ENCODE peak calls at places on chromosomes 5 and 9, in five cellular contexts. X is lower lobe of right lung, L is gastrocnemius medialis, V is body of pancreas, Q is ovary. J is an unnamed sample.

GRCh38 chr5:87069974-87070608 is 197.6 kb upstream of the RASA1 start:
- DNase-seq in X (no peak), L (no peak), V (peak; percentile 34), Q (no peak), J (peak; percentile 66)

GRCh38 chr5:40669606-40670005 is 10.1 kb upstream of the PTGER4 start:
- DNase-seq in X (no peak), L (no peak), V (no peak), Q (no peak), J (no peak)

GRCh38 chr5:126462239-126463014 is 39.2 kb downstream of the GRAMD2B start:
- DNase-seq in X (no peak), L (no peak), V (no peak), Q (no peak), J (no peak)

GRCh38 chr5:60487885-60488425 is 212.0 kb downstream of the DEPDC1B start:
- DNase-seq in X (no peak), L (no peak), V (peak; percentile 9), Q (no peak), J (no peak)

GRCh38 chr9:37947987-37948386 is 44.1 kb upstream of the SLC25A51 start:
- DNase-seq in X (peak; percentile 81), L (no peak), V (no peak), Q (no peak), J (no peak)

GRCh38 chr5:7663808-7664207 is 187.1 kb downstream of the CFAP90 start:
- DNase-seq in X (no peak), L (no peak), V (no peak), Q (no peak), J (no peak)

GRCh38 chr5:139740993-139741672 is 54.5 kb upstream of the PSD2 start:
- DNase-seq in X (no peak), L (no peak), V (no peak), Q (no peak), J (no peak)

GRCh38 chr5:92364986-92365550 is 982.0 kb upstream of the ARRDC3 start:
- DNase-seq in X (no peak), L (no peak), V (peak; percentile 31), Q (peak; percentile 29), J (no peak)

GRCh38 chr9:86337469-86338107 is 16.6 kb downstream of the TUT7 start:
- DNase-seq in X (no peak), L (no peak), V (no peak), Q (no peak), J (no peak)

GRCh38 chr5:43008369-43009158 is 31.6 kb downstream of the ANXA2R start:
- DNase-seq in X (peak; percentile 89), L (peak; percentile 85), V (peak; percentile 81), Q (peak; percentile 84), J (peak; percentile 97)

GRCh38 chr5:673837-674629 is 19.1 kb downstream of the TPPP start:
- DNase-seq in X (peak; percentile 51), L (peak; percentile 78), V (no peak), Q (peak; percentile 32), J (peak; percentile 45)

GRCh38 chr5:138177936-138178515 is 404 bp downstream of the BRD8 start:
- DNase-seq in X (peak; percentile 61), L (no peak), V (peak; percentile 11), Q (no peak), J (peak; percentile 33)

GRCh38 chr9:121289554-121290370 is 21.8 kb downstream of the GSN start:
- DNase-seq in X (no peak), L (no peak), V (no peak), Q (peak; percentile 32), J (peak; percentile 43)

GRCh38 chr5:151139015-151139414 is 18.6 kb downstream of the ANXA6 start:
- DNase-seq in X (no peak), L (no peak), V (peak; percentile 45), Q (no peak), J (no peak)
- H3K27ac ChIP-seq in X (no peak overlapping the region), L (no peak overlapping the region), V (no peak overlapping the region), Q (no peak overlapping the region), J (no peak overlapping the region)

GRCh38 chr5:141878186-141878770 is at the start of gene PCDH1:
- DNase-seq in X (no peak), L (no peak), V (peak; percentile 60), Q (peak; percentile 46), J (no peak)
- TF ChIP-seq CTCF in X (no peak), L (no peak), V (no peak), Q (no peak), J (no peak)

DNA sequence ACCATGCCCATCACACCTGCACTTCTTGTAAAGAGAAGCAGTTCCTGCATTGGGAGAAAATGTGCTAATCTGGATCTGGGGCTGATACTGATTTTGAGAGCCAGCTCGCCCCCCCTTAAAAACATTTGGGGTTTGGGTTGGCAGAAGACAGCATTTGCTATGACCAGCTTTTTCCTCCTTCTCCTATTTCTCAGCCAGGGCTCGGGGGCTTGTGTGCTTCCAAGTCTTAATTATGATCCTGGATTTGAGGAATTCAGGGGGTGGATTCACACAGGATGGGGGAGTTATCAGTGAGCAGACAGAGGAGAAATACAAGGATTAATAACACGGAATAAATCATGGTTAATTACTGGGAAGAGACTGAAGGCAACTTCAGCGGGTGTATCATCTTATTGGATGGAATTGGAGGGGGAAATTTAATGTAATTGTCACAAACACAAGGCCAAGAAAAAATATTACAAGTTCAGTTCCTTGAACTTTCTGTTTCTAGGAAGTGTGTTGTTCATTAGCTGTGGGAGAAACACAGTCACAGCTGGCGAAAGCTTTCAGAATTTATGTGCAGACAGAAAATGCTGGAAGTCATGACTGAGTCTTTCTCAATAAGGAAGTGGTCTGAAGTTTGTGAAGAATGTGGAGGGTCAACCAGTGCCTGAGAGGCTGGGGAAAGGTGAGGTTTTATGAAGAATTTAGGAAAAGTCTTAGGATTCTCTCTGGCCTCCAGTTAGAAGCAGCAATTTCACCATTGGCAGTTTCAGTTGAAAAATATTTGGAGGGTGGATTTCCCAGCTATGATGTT is 15.2 kb downstream of the C9orf152 start:
- DNase-seq in X (no peak), L (no peak), V (peak; percentile 53), Q (peak; percentile 42), J (no peak)
- H3K27ac ChIP-seq in X (peak overlapping the region; percentile 72), L (no peak overlapping the region), V (peak overlapping the region; percentile 75), Q (peak overlapping the region; percentile 69), J (peak overlapping the region; percentile 17)

GRCh38 chr9:7273575-7273974 is 515.8 kb downstream of the KDM4C start:
- DNase-seq in X (no peak), L (no peak), V (peak; percentile 18), Q (peak; percentile 16), J (no peak)
- TF ChIP-seq CTCF in X (peak; percentile 34), L (peak; percentile 46), V (no peak), Q (no peak), J (no peak)

GRCh38 chr9:133163559-133164208 is at the start of gene GBGT1:
- DNase-seq in X (peak; percentile 87), L (peak; percentile 53), V (peak; percentile 68), Q (peak; percentile 83), J (peak; percentile 77)

GRCh38 chr9:133161542-133161950 is 2.2 kb downstream of the GBGT1 start:
- DNase-seq in X (peak; percentile 24), L (no peak), V (no peak), Q (no peak), J (no peak)

GRCh38 chr9:133162802-133163558 is 734 bp downstream of the GBGT1 start:
- DNase-seq in X (peak; percentile 47), L (no peak), V (no peak), Q (peak; percentile 52), J (no peak)

GRCh38 chr9:133166392-133166791 is 2.7 kb upstream of the GBGT1 start:
- DNase-seq in X (peak; percentile 43), L (no peak), V (no peak), Q (no peak), J (no peak)

GRCh38 chr9:133164209-133164590 is 486 bp upstream of the GBGT1 start:
- DNase-seq in X (no peak), L (no peak), V (no peak), Q (no peak), J (no peak)
- H3K27ac ChIP-seq in X (peak overlapping the region; percentile 81), L (peak overlapping the region; percentile 72), V (no peak overlapping the region), Q (no peak overlapping the region), J (peak overlapping the region; percentile 47)

GRCh38 chr9:98755006-98755618 is 41.2 kb downstream of the ANKS6 start:
- DNase-seq in X (no peak), L (no peak), V (no peak), Q (no peak), J (no peak)
- TF ChIP-seq CTCF in X (no peak), L (no peak), V (no peak), Q (no peak), J (no peak)

GRCh38 chr5:75050415-75050814 is 1.9 kb downstream of the GCNT4 start:
- DNase-seq in X (no peak), L (no peak), V (no peak), Q (peak; percentile 24), J (no peak)

GRCh38 chr5:75053286-75054109 is 1.1 kb upstream of the GCNT4 start:
- DNase-seq in X (peak; percentile 71), L (peak; percentile 54), V (peak; percentile 71), Q (peak; percentile 68), J (peak; percentile 87)

GRCh38 chr5:75054110-75054930 is 2.0 kb upstream of the GCNT4 start:
- DNase-seq in X (peak; percentile 53), L (peak; percentile 13), V (peak; percentile 58), Q (no peak), J (no peak)

GRCh38 chr5:75051217-75051751 is 1.1 kb downstream of the GCNT4 start:
- DNase-seq in X (no peak), L (no peak), V (peak; percentile 59), Q (no peak), J (no peak)

GRCh38 chr5:75052461-75053285 is at the start of gene GCNT4:
- DNase-seq in X (peak; percentile 74), L (peak; percentile 26), V (peak; percentile 56), Q (no peak), J (peak; percentile 72)
- H3K27ac ChIP-seq in X (peak within 1 kb of the TSS; percentile 88), L (peak within 1 kb of the TSS; percentile 75), V (peak within 1 kb of the TSS; percentile 91), Q (peak within 1 kb of the TSS; percentile 92), J (peak within 1 kb of the TSS; percentile 83)

J was measured in Peyer's patch.